ENCODE peak calls at places on chromosomes 7 and 10, in six cellular contexts. One of them, this sample, is unnamed. For H3K4me1, the result is how much of the 10 kb centered on the place peaks cover.

GRCh38 chr7:108002726-108003590 is at the start of gene LAMB1:
- DNase-seq in neural progenitor cell: peak
- DNase-seq in fibroblast of lung: peak
- DNase-seq in K562: peak
- DNase-seq in PC-3: peak
- DNase-seq in astrocyte: peak
- DNase-seq in this sample: peak

GRCh38 chr7:85426487-85426960 is 239.7 kb upstream of the SEMA3D start:
- DNase-seq in PC-3: no peak
- DNase-seq in fibroblast of lung: peak
- DNase-seq in neural progenitor cell: no peak
- DNase-seq in K562: no peak
- DNase-seq in astrocyte: peak
- DNase-seq in this sample: no peak

GRCh38 chr10:90751107-90751997 is 106.5 kb downstream of the HTR7 start:
- DNase-seq in PC-3: peak
- DNase-seq in fibroblast of lung: peak
- DNase-seq in K562: peak
- DNase-seq in neural progenitor cell: peak
- DNase-seq in astrocyte: no peak
- DNase-seq in this sample: peak

GRCh38 chr10:43867667-43868361 is 219.1 kb upstream of the ZNF32 start:
- DNase-seq in fibroblast of lung: peak
- DNase-seq in PC-3: peak
- DNase-seq in astrocyte: peak
- DNase-seq in K562: no peak
- DNase-seq in neural progenitor cell: no peak
- DNase-seq in this sample: no peak

GRCh38 chr7:138555684-138556083 is 95.6 kb downstream of the TRIM24 start:
- DNase-seq in astrocyte: no peak
- DNase-seq in PC-3: no peak
- DNase-seq in neural progenitor cell: no peak
- DNase-seq in K562: no peak
- DNase-seq in fibroblast of lung: no peak
- DNase-seq in this sample: no peak

GRCh38 chr10:61961278-61961677 is 59.8 kb downstream of the ARID5B start:
- DNase-seq in neural progenitor cell: no peak
- DNase-seq in PC-3: no peak
- DNase-seq in astrocyte: no peak
- DNase-seq in fibroblast of lung: no peak
- DNase-seq in K562: no peak
- DNase-seq in this sample: no peak

GRCh38 chr10:63698815-63699205 is 177.6 kb downstream of the REEP3 start:
- DNase-seq in neural progenitor cell: no peak
- DNase-seq in fibroblast of lung: peak
- DNase-seq in PC-3: no peak
- DNase-seq in astrocyte: peak
- DNase-seq in K562: no peak
- DNase-seq in this sample: no peak

GRCh38 chr7:39810204-39810642 is 139.8 kb upstream of the CDK13 start:
- DNase-seq in astrocyte: no peak
- DNase-seq in fibroblast of lung: no peak
- DNase-seq in neural progenitor cell: no peak
- DNase-seq in PC-3: no peak
- DNase-seq in K562: peak
- DNase-seq in this sample: peak

GRCh38 chr10:52818019-52818418 is 45.4 kb upstream of the MBL2 start:
- DNase-seq in astrocyte: peak
- DNase-seq in K562: no peak
- DNase-seq in PC-3: peak
- DNase-seq in neural progenitor cell: peak
- DNase-seq in fibroblast of lung: peak
- DNase-seq in this sample: peak

GRCh38 chr7:573496-574295 is 54.0 kb upstream of the PDGFA start:
- DNase-seq in fibroblast of lung: no peak
- DNase-seq in PC-3: no peak
- DNase-seq in astrocyte: no peak
- DNase-seq in neural progenitor cell: no peak
- DNase-seq in K562: no peak
- DNase-seq in this sample: no peak

GRCh38 chr10:46232666-46233065 is 54.1 kb upstream of the ANTXRL start:
- DNase-seq in K562: no peak
- DNase-seq in fibroblast of lung: no peak
- DNase-seq in astrocyte: no peak
- DNase-seq in PC-3: no peak
- DNase-seq in neural progenitor cell: no peak
- DNase-seq in this sample: no peak

GRCh38 chr10:129760416-129760815 is 203.7 kb downstream of the EBF3 start:
- DNase-seq in neural progenitor cell: no peak
- DNase-seq in K562: no peak
- DNase-seq in astrocyte: no peak
- DNase-seq in PC-3: no peak
- DNase-seq in fibroblast of lung: no peak
- DNase-seq in this sample: no peak

GRCh38 chr7:38561166-38561565 is 70.0 kb downstream of the AMPH start:
- DNase-seq in astrocyte: peak
- DNase-seq in PC-3: peak
- DNase-seq in K562: no peak
- DNase-seq in fibroblast of lung: no peak
- DNase-seq in neural progenitor cell: no peak
- DNase-seq in this sample: peak

GRCh38 chr7:53984776-53985175 is 557.4 kb upstream of the VSTM2A start:
- DNase-seq in astrocyte: no peak
- DNase-seq in PC-3: no peak
- DNase-seq in K562: no peak
- DNase-seq in fibroblast of lung: no peak
- DNase-seq in neural progenitor cell: no peak
- DNase-seq in this sample: peak

GRCh38 chr7:109745677-109746410 is 1176.2 kb downstream of the DNAJB9 start:
- DNase-seq in PC-3: no peak
- DNase-seq in fibroblast of lung: no peak
- DNase-seq in K562: no peak
- DNase-seq in neural progenitor cell: no peak
- DNase-seq in astrocyte: no peak
- DNase-seq in this sample: no peak

GRCh38 chr10:132534348-132535064 is 3.1 kb upstream of the INPP5A start:
- DNase-seq in K562: no peak
- DNase-seq in neural progenitor cell: no peak
- DNase-seq in PC-3: no peak
- DNase-seq in astrocyte: no peak
- DNase-seq in fibroblast of lung: no peak
- DNase-seq in this sample: no peak

GRCh38 chr10:7337431-7338171 is 73.2 kb downstream of the SFMBT2 start:
- DNase-seq in neural progenitor cell: no peak
- DNase-seq in PC-3: no peak
- DNase-seq in astrocyte: no peak
- DNase-seq in K562: no peak
- DNase-seq in fibroblast of lung: no peak
- DNase-seq in this sample: no peak

GRCh38 chr10:55740110-55740509 is 620.9 kb downstream of the ZWINT start:
- DNase-seq in neural progenitor cell: no peak
- DNase-seq in astrocyte: no peak
- DNase-seq in K562: no peak
- DNase-seq in fibroblast of lung: no peak
- DNase-seq in PC-3: peak
- DNase-seq in this sample: no peak

GRCh38 chr10:63976538-63976937 is 455.3 kb downstream of the REEP3 start:
- DNase-seq in astrocyte: no peak
- DNase-seq in fibroblast of lung: peak
- DNase-seq in PC-3: peak
- DNase-seq in neural progenitor cell: peak
- DNase-seq in K562: peak
- DNase-seq in this sample: peak

GRCh38 chr10:103636492-103636891 is 143.0 kb downstream of the NEURL1 start:
- DNase-seq in K562: no peak
- DNase-seq in fibroblast of lung: no peak
- DNase-seq in astrocyte: no peak
- DNase-seq in neural progenitor cell: peak
- DNase-seq in PC-3: no peak
- DNase-seq in this sample: no peak

GRCh38 chr10:11045995-11046394 is 28.3 kb downstream of the CELF2 start:
- DNase-seq in neural progenitor cell: no peak
- DNase-seq in K562: no peak
- DNase-seq in astrocyte: no peak
- DNase-seq in fibroblast of lung: no peak
- DNase-seq in PC-3: no peak
- DNase-seq in this sample: no peak

GRCh38 chr10:10599994-10600393 is 417.7 kb upstream of the CELF2 start:
- DNase-seq in PC-3: no peak
- DNase-seq in astrocyte: no peak
- DNase-seq in fibroblast of lung: no peak
- DNase-seq in K562: no peak
- DNase-seq in neural progenitor cell: no peak
- DNase-seq in this sample: no peak

GRCh38 chr10:28734940-28735759 is 57.8 kb downstream of the BAMBI start:
- DNase-seq in astrocyte: peak
- DNase-seq in PC-3: peak
- DNase-seq in K562: peak
- DNase-seq in neural progenitor cell: no peak
- DNase-seq in fibroblast of lung: peak
- DNase-seq in this sample: peak

GRCh38 chr10:28738200-28738599 is 60.9 kb downstream of the BAMBI start:
- DNase-seq in K562: peak
- DNase-seq in astrocyte: no peak
- DNase-seq in fibroblast of lung: no peak
- DNase-seq in PC-3: no peak
- DNase-seq in neural progenitor cell: no peak
- DNase-seq in this sample: no peak

GRCh38 chr10:28733647-28734046 is 56.3 kb downstream of the BAMBI start:
- DNase-seq in K562: no peak
- DNase-seq in PC-3: no peak
- DNase-seq in astrocyte: no peak
- DNase-seq in neural progenitor cell: no peak
- DNase-seq in fibroblast of lung: no peak
- DNase-seq in this sample: no peak

GRCh38 chr10:28733245-28733644 is 55.9 kb downstream of the BAMBI start:
- DNase-seq in neural progenitor cell: no peak
- DNase-seq in K562: no peak
- DNase-seq in astrocyte: no peak
- DNase-seq in fibroblast of lung: no peak
- DNase-seq in PC-3: no peak
- DNase-seq in this sample: no peak

DNA sequence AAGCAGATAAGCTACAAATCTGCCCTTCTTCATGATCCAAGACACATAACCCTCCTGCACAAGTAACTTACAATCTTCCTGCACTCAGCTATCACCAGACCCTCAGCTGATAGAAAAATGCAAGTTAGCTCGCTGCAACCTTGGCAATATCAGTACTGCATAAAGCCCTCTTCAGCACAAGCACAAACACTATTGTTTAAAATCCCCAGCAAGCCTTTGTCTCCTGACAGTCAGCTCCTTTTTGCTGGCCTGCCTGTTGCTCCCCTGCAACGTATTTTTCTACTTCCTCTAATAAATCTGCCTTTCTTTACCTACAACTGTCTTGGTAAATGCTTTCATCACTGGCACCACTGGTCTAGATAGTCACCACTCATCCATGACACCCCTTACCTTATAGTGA is 59.8 kb downstream of the BAMBI start:
- DNase-seq in fibroblast of lung: no peak
- DNase-seq in astrocyte: no peak
- DNase-seq in PC-3: no peak
- DNase-seq in neural progenitor cell: peak
- DNase-seq in K562: no peak
- DNase-seq in this sample: no peak
- TF ChIP-seq EZH2 in fibroblast of lung: no peak
- TF ChIP-seq EZH2 in astrocyte: no peak
- TF ChIP-seq EZH2 in PC-3: no peak
- TF ChIP-seq EZH2 in neural progenitor cell: no peak
- TF ChIP-seq EZH2 in K562: no peak
- TF ChIP-seq EZH2 in this sample: no peak

GRCh38 chr10:93461124-93461806 is 20.9 kb downstream of the MYOF start:
- DNase-seq in K562: no peak
- DNase-seq in PC-3: peak
- DNase-seq in fibroblast of lung: no peak
- DNase-seq in astrocyte: peak
- DNase-seq in neural progenitor cell: no peak
- DNase-seq in this sample: no peak

GRCh38 chr10:93462371-93462770 is 19.8 kb downstream of the MYOF start:
- DNase-seq in astrocyte: no peak
- DNase-seq in K562: no peak
- DNase-seq in PC-3: no peak
- DNase-seq in fibroblast of lung: no peak
- DNase-seq in neural progenitor cell: no peak
- DNase-seq in this sample: no peak

GRCh38 chr10:93461807-93462178 is 20.3 kb downstream of the MYOF start:
- DNase-seq in neural progenitor cell: no peak
- DNase-seq in PC-3: peak
- DNase-seq in fibroblast of lung: no peak
- DNase-seq in K562: no peak
- DNase-seq in astrocyte: peak
- DNase-seq in this sample: peak

GRCh38 chr10:93463723-93464511 is 18.2 kb downstream of the MYOF start:
- DNase-seq in neural progenitor cell: no peak
- DNase-seq in fibroblast of lung: peak
- DNase-seq in PC-3: no peak
- DNase-seq in astrocyte: peak
- DNase-seq in K562: no peak
- DNase-seq in this sample: no peak

GRCh38 chr10:93462881-93463280 is 19.3 kb downstream of the MYOF start:
- DNase-seq in PC-3: peak
- DNase-seq in neural progenitor cell: no peak
- DNase-seq in K562: no peak
- DNase-seq in astrocyte: peak
- DNase-seq in fibroblast of lung: peak
- DNase-seq in this sample: peak
- H3K4me1 ChIP-seq in PC-3: half or more
- H3K4me1 ChIP-seq in neural progenitor cell: under half
- H3K4me1 ChIP-seq in K562: under half
- H3K4me1 ChIP-seq in astrocyte: half or more
- H3K4me1 ChIP-seq in fibroblast of lung: half or more
- H3K4me1 ChIP-seq in this sample: half or more

GRCh38 chr7:100604976-100605911 is 3.1 kb downstream of the PCOLCE start:
- DNase-seq in astrocyte: no peak
- DNase-seq in K562: peak
- DNase-seq in neural progenitor cell: peak
- DNase-seq in PC-3: peak
- DNase-seq in fibroblast of lung: no peak
- DNase-seq in this sample: no peak
- TF ChIP-seq EZH2 in astrocyte: no peak
- TF ChIP-seq EZH2 in K562: no peak
- TF ChIP-seq EZH2 in neural progenitor cell: peak
- TF ChIP-seq EZH2 in PC-3: no peak
- TF ChIP-seq EZH2 in fibroblast of lung: no peak
- TF ChIP-seq EZH2 in this sample: no peak

DNA sequence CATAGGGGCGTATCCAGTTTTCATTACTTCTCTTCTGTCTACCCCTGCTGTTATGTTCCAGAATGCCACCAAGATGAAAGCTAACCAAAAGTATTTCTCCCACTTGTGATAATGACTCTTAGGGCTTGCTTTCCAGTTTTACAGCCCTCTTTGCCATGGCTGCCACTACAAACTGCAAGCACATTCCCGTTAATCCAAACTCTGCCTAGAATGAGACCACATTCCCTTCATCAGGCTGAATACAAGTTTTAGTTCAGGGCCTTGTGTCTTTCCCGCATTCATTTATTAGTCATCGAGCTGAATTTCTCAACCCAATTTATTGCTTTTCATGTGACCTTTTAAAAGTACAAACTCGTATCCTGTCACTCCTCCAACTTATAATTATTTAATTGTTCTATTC is 23.5 kb upstream of the CD36 start:
- DNase-seq in K562: no peak
- DNase-seq in PC-3: peak
- DNase-seq in astrocyte: peak
- DNase-seq in fibroblast of lung: peak
- DNase-seq in neural progenitor cell: no peak
- DNase-seq in this sample: peak
- H3K4me1 ChIP-seq in K562: under half
- H3K4me1 ChIP-seq in PC-3: under half
- H3K4me1 ChIP-seq in astrocyte: under half
- H3K4me1 ChIP-seq in fibroblast of lung: under half
- H3K4me1 ChIP-seq in neural progenitor cell: under half
- H3K4me1 ChIP-seq in this sample: under half

This sample was measured in mammary epithelial cell.